ENCODE peak calls at places on chromosomes 12 and 14, in five cellular contexts. K is K562, E is H1, A is HepG2, G is SK-N-SH. L is an unnamed sample.

GRCh38 chr14:66508547-66508845 is 549 bp downstream of the GPHN start:
- DNase-seq in A (no peak), K (no peak), G (no peak), E (no peak), L (no peak)

GRCh38 chr12:114476159-114476558 is 70.2 kb upstream of the TBX5 start:
- DNase-seq in G (peak), A (peak), K (peak), E (no peak), L (no peak)

GRCh38 chr12:101935769-101936741 is 58.7 kb downstream of the DRAM1 start:
- DNase-seq in K (no peak), A (no peak), G (no peak), E (no peak), L (no peak)

GRCh38 chr14:102445066-102445465 is 64.5 kb downstream of the ANKRD9 start:
- DNase-seq in G (no peak), K (no peak), E (no peak), A (no peak), L (no peak)

GRCh38 chr14:89378119-89378518 is 38.9 kb downstream of the FOXN3 start:
- DNase-seq in K (no peak), E (no peak), A (no peak), G (no peak), L (no peak)

GRCh38 chr12:102023343-102023930 is 38.4 kb downstream of the WASHC3 start:
- DNase-seq in A (no peak), E (no peak), G (no peak), K (no peak), L (no peak)

GRCh38 chr14:77123381-77124344 is 17.9 kb downstream of the ZDHHC22 start:
- DNase-seq in K (no peak), A (no peak), G (no peak), E (no peak), L (no peak)

GRCh38 chr14:78254911-78255431 is 84.8 kb downstream of the NRXN3 start:
- DNase-seq in K (no peak), A (no peak), E (no peak), G (no peak), L (no peak)

GRCh38 chr12:23204933-23205778 is 580.2 kb downstream of the ETNK1 start:
- DNase-seq in G (peak), K (peak), A (peak), E (no peak), L (peak)

GRCh38 chr14:71247106-71247505 is 339.8 kb downstream of the PCNX1 start:
- DNase-seq in A (no peak), E (no peak), G (no peak), K (no peak), L (no peak)

GRCh38 chr12:48998497-48999353 is 450 bp downstream of the DDN start:
- DNase-seq in G (peak), K (no peak), A (no peak), E (no peak), L (no peak)

GRCh38 chr12:19312637-19313036 is 126.7 kb upstream of the AEBP2 start:
- DNase-seq in G (no peak), A (no peak), K (no peak), E (no peak), L (no peak)

GRCh38 chr12:62426095-62426488 is 40.5 kb upstream of the MON2 start:
- DNase-seq in K (no peak), E (no peak), G (no peak), A (no peak), L (no peak)

GRCh38 chr12:108614041-108614440 is 16.2 kb upstream of the TMEM119 start:
- DNase-seq in G (no peak), E (no peak), A (no peak), K (no peak), L (no peak)

GRCh38 chr12:65585648-65586420 is 238.4 kb upstream of the HMGA2 start:
- DNase-seq in E (no peak), K (no peak), A (no peak), G (no peak), L (no peak)

GRCh38 chr12:22729431-22729830 is 104.5 kb downstream of the ETNK1 start:
- DNase-seq in G (no peak), A (no peak), K (no peak), E (no peak), L (no peak)

GRCh38 chr12:52182898-52183543 is 8.8 kb downstream of the KRT80 start:
- DNase-seq in A (no peak), K (no peak), G (no peak), E (no peak), L (no peak)

GRCh38 chr12:94961413-94961812 is 42.1 kb downstream of the NDUFA12 start:
- DNase-seq in E (no peak), K (no peak), G (no peak), A (no peak), L (no peak)

GRCh38 chr12:94965982-94966381 is 37.5 kb downstream of the NDUFA12 start:
- DNase-seq in E (no peak), G (no peak), K (no peak), A (no peak), L (no peak)

GRCh38 chr12:94956936-94957464 is 46.5 kb downstream of the NDUFA12 start:
- DNase-seq in G (no peak), E (no peak), A (no peak), K (no peak), L (no peak)

GRCh38 chr12:94963649-94964048 is 39.8 kb downstream of the NDUFA12 start:
- DNase-seq in G (no peak), K (no peak), A (no peak), E (no peak), L (no peak)

GRCh38 chr12:94962680-94963079 is 40.8 kb downstream of the NDUFA12 start:
- DNase-seq in G (peak), K (no peak), E (no peak), A (no peak), L (no peak)
- TF ChIP-seq CTCF in G (no peak), K (no peak), E (no peak), A (no peak), L (no peak)

DNA sequence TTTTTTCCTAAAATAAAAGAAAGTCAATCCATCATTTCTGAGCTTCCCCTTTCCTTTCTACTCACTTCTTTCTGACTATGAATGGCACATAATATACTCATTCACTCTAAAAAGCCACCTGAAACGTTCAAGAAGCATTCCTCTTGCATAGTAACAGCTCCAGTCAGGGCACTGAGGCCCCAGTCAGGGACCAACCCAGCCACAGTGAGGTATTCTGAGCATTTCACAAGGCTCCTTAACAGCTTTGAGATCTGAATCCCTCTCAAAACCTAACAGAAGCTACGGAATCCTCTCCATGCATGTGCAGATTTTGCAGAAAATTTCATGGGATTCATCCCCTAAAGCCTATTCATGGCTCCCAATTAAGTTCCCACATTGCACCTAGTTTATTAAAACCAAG is 23.2 kb downstream of the NT5DC3 start:
- DNase-seq in G (no peak), A (no peak), E (no peak), K (no peak), L (no peak)
- TF ChIP-seq POLR2AphosphoS5 in G (no peak), A (no peak), E (no peak), K (no peak), L (no peak)

GRCh38 chr12:123091756-123092155 is 59.1 kb downstream of the PITPNM2 start:
- DNase-seq in A (no peak), E (no peak), K (no peak), G (no peak), L (peak)
- TF ChIP-seq GABPA in A (no peak), E (no peak), K (no peak), G (no peak), L (no peak)

GRCh38 chr12:121794532-121795028 is 1.1 kb upstream of the RHOF start:
- DNase-seq in E (no peak), G (peak), K (peak), A (no peak), L (no peak)
- TF ChIP-seq CTCF in E (no peak), G (no peak), K (no peak), A (no peak), L (no peak)

L was measured in HL-60.